ENCODE peak calls at places on chromosome 12, in six cellular contexts. O is aorta; T is activated CD8-positive, alpha-beta T cell treated with anti-CD3 and anti-CD28 coated beads, Interleukin-2, amount 10 ng/mL, durations not matched to agents 7 days and 5 days; E is cardiac muscle cell; J is tibial artery; V is H4. Y is an unnamed sample.
A peak's percentile ranks its signal among the peaks of the same experiment; 100 is the strongest.

GRCh38 chr12:2633825-2634200 is 161.0 kb upstream of the FKBP4 start:
- DNase-seq in O (no peak), T (no peak), E (no peak), J (no peak), V (no peak), Y (no peak)

GRCh38 chr12:66776974-66777373 is 98.1 kb upstream of the GRIP1 start:
- DNase-seq in O (no peak), T (peak; percentile 88), E (no peak), J (no peak), V (no peak), Y (no peak)

GRCh38 chr12:103373088-103373523 is 122.7 kb downstream of the C12orf42 start:
- DNase-seq in O (no peak), T (no peak), E (no peak), J (no peak), V (no peak), Y (no peak)

GRCh38 chr12:65343801-65344200 is 65.3 kb downstream of the MSRB3 start:
- DNase-seq in O (no peak), T (no peak), E (no peak), J (no peak), V (no peak), Y (no peak)

GRCh38 chr12:128078311-128078851 is 188.6 kb upstream of the TMEM132C start:
- DNase-seq in O (no peak), T (no peak), E (no peak), J (no peak), V (peak; percentile 39), Y (no peak)

GRCh38 chr12:111089616-111090015 is 169.2 kb upstream of the MYL2 start:
- DNase-seq in O (no peak), T (no peak), E (no peak), J (no peak), V (no peak), Y (no peak)

GRCh38 chr12:89733579-89734201 is 25.1 kb upstream of the ATP2B1 start:
- DNase-seq in O (no peak), T (peak; percentile 57), E (peak; percentile 91), J (no peak), V (peak; percentile 81), Y (no peak)

GRCh38 chr12:44000309-44000952 is 164.6 kb downstream of the TMEM117 start:
- DNase-seq in O (peak; percentile 34), T (peak; percentile 44), E (peak; percentile 58), J (no peak), V (peak; percentile 46), Y (no peak)

GRCh38 chr12:41436076-41436475 is 248.0 kb downstream of the PDZRN4 start:
- DNase-seq in O (no peak), T (no peak), E (no peak), J (no peak), V (no peak), Y (no peak)

GRCh38 chr12:74891276-74891675 is 318.4 kb downstream of the KCNC2 start:
- DNase-seq in O (no peak), T (no peak), E (no peak), J (no peak), V (no peak), Y (no peak)

Y was measured in gastrocnemius medialis.